ENCODE peak calls at places on chromosomes 7 and 10, in eight cellular contexts. Q is adrenal gland; A is body of pancreas; Z is Caki2; X is prostate gland; S is A172; N is activated CD4-positive, CD25-positive, alpha-beta regulatory T cell; O is coronary artery. U is an unnamed sample.

GRCh38 chr7:141562543-141562942 is 11.3 kb downstream of the AGK start:
- DNase-seq in Q (no peak), A (no peak), Z (no peak), X (no peak), S (no peak), N (no peak), O (no peak), U (no peak)

GRCh38 chr7:32583791-32584190 is 88.5 kb downstream of the AVL9 start:
- DNase-seq in Q (no peak), A (no peak), Z (no peak), X (no peak), S (no peak), N (no peak), O (no peak), U (no peak)

GRCh38 chr10:27513451-27514191 is 9.5 kb downstream of the RAB18 start:
- DNase-seq in Q (no peak), A (no peak), Z (peak), X (no peak), S (peak), N (no peak), O (no peak), U (no peak)

GRCh38 chr10:93160140-93160539 is 86.4 kb downstream of the CYP26A1 start:
- DNase-seq in Q (no peak), A (no peak), Z (no peak), X (no peak), S (no peak), N (no peak), O (no peak), U (no peak)

GRCh38 chr10:117168135-117168674 is 29.1 kb upstream of the KCNK18 start:
- DNase-seq in Q (peak), A (peak), Z (peak), X (no peak), S (no peak), N (peak), O (no peak), U (peak)

GRCh38 chr7:158863611-158864506 is 7.5 kb downstream of the DYNC2I1 start:
- DNase-seq in Q (peak), A (peak), Z (peak), X (peak), S (peak), N (no peak), O (peak), U (no peak)

GRCh38 chr10:120131183-120131582 is 238.7 kb downstream of the SEC23IP start:
- DNase-seq in Q (no peak), A (no peak), Z (peak), X (no peak), S (peak), N (no peak), O (no peak), U (peak)

GRCh38 chr10:357201-357950 is 222.1 kb downstream of the ZMYND11 start:
- DNase-seq in Q (no peak), A (no peak), Z (no peak), X (no peak), S (no peak), N (no peak), O (no peak), U (no peak)

GRCh38 chr10:44801383-44802327 is 109.5 kb upstream of the TMEM72 start:
- DNase-seq in Q (peak), A (peak), Z (peak), X (peak), S (peak), N (no peak), O (peak), U (no peak)

GRCh38 chr7:152710134-152710404 is 34.1 kb upstream of the XRCC2 start:
- DNase-seq in Q (no peak), A (no peak), Z (no peak), X (no peak), S (no peak), N (no peak), O (no peak), U (no peak)

GRCh38 chr10:62993121-62993520 is 140.0 kb upstream of the NRBF2 start:
- DNase-seq in Q (no peak), A (no peak), Z (no peak), X (no peak), S (no peak), N (no peak), O (no peak), U (no peak)

GRCh38 chr7:936131-937054 is 18.1 kb downstream of the ADAP1 start:
- DNase-seq in Q (no peak), A (no peak), Z (peak), X (no peak), S (peak), N (no peak), O (no peak), U (no peak)

GRCh38 chr10:8059191-8059936 is 4.9 kb downstream of the GATA3 start:
- DNase-seq in Q (no peak), A (no peak), Z (no peak), X (no peak), S (no peak), N (no peak), O (no peak), U (peak)

GRCh38 chr10:104052351-104052885 is 33.3 kb downstream of the COL17A1 start:
- DNase-seq in Q (no peak), A (no peak), Z (no peak), X (no peak), S (no peak), N (no peak), O (no peak), U (no peak)

GRCh38 chr10:79070091-79070610 is 1.4 kb downstream of the ZMIZ1 start:
- DNase-seq in Q (peak), A (peak), Z (peak), X (peak), S (no peak), N (no peak), O (peak), U (no peak)

GRCh38 chr7:100583132-100584045 is 2.5 kb downstream of the LRCH4 start:
- DNase-seq in Q (peak), A (peak), Z (no peak), X (peak), S (peak), N (peak), O (no peak), U (peak)

GRCh38 chr10:31467791-31468535 is 148.9 kb downstream of the ZEB1 start:
- DNase-seq in Q (no peak), A (peak), Z (no peak), X (peak), S (peak), N (no peak), O (no peak), U (no peak)

GRCh38 chr7:114047889-114048288 is 129.1 kb upstream of the PPP1R3A start:
- DNase-seq in Q (no peak), A (no peak), Z (no peak), X (no peak), S (peak), N (no peak), O (no peak), U (no peak)

GRCh38 chr7:54542920-54543539 is 855 bp downstream of the VSTM2A start:
- DNase-seq in Q (no peak), A (no peak), Z (peak), X (no peak), S (peak), N (no peak), O (no peak), U (no peak)

GRCh38 chr7:158740657-158741293 is 36.2 kb upstream of the NCAPG2 start:
- DNase-seq in Q (no peak), A (no peak), Z (no peak), X (peak), S (peak), N (no peak), O (no peak), U (no peak)

GRCh38 chr10:22643116-22643515 is 71.3 kb downstream of the PIP4K2A start:
- DNase-seq in Q (no peak), A (no peak), Z (no peak), X (no peak), S (no peak), N (no peak), O (no peak), U (no peak)

GRCh38 chr10:17233534-17233933 is 5.5 kb downstream of the VIM start:
- DNase-seq in Q (no peak), A (peak), Z (no peak), X (no peak), S (peak), N (no peak), O (peak), U (no peak)

GRCh38 chr10:33211123-33211878 is 123.2 kb downstream of the NRP1 start:
- DNase-seq in Q (no peak), A (peak), Z (no peak), X (no peak), S (no peak), N (no peak), O (peak), U (no peak)

GRCh38 chr10:51397695-51398094 is 301.7 kb downstream of the CSTF2T start:
- DNase-seq in Q (peak), A (peak), Z (no peak), X (peak), S (no peak), N (no peak), O (peak), U (no peak)

GRCh38 chr7:40918701-40919271 is 784.0 kb downstream of the SUGCT start:
- DNase-seq in Q (no peak), A (no peak), Z (peak), X (no peak), S (peak), N (no peak), O (no peak), U (no peak)

GRCh38 chr7:26485421-26486019 is 193.9 kb downstream of the SNX10 start:
- DNase-seq in Q (no peak), A (no peak), Z (no peak), X (no peak), S (peak), N (no peak), O (no peak), U (no peak)

GRCh38 chr7:142997590-142997989 is 29.3 kb downstream of the OR9A2 start:
- DNase-seq in Q (no peak), A (no peak), Z (no peak), X (no peak), S (no peak), N (no peak), O (no peak), U (no peak)

GRCh38 chr7:35424440-35424839 is 170.5 kb upstream of the TBX20 start:
- DNase-seq in Q (no peak), A (no peak), Z (no peak), X (no peak), S (no peak), N (no peak), O (no peak), U (no peak)

U was measured in Jurkat, Clone E6-1.